ENCODE peak calls at places on chromosomes 1 and 21, in eight cellular contexts. One of them, this sample, is unnamed.
A peak's percentile ranks its signal among the peaks of the same experiment; 100 is the strongest.

GRCh38 chr1:24770891-24771290 is 25.6 kb downstream of the CLIC4 start:
- DNase-seq in CD8-positive, alpha-beta memory T cell: no peak
- DNase-seq in thoracic aorta: no peak
- DNase-seq in mammary epithelial cell: no peak
- DNase-seq in body of pancreas: no peak
- DNase-seq in colonic mucosa: no peak
- DNase-seq in left ventricle myocardium inferior: no peak
- DNase-seq in testis: no peak
- DNase-seq in this sample: no peak

GRCh38 chr1:180213401-180214177 is 16.5 kb upstream of the LHX4 start:
- DNase-seq in CD8-positive, alpha-beta memory T cell: peak; percentile 41
- DNase-seq in thoracic aorta: no peak
- DNase-seq in mammary epithelial cell: peak; percentile 10
- DNase-seq in body of pancreas: no peak
- DNase-seq in colonic mucosa: no peak
- DNase-seq in left ventricle myocardium inferior: no peak
- DNase-seq in testis: peak; percentile 76
- DNase-seq in this sample: peak; percentile 67

GRCh38 chr1:2555634-2556276 is 416 bp upstream of the TNFRSF14 start:
- DNase-seq in CD8-positive, alpha-beta memory T cell: peak; percentile 67
- DNase-seq in thoracic aorta: no peak
- DNase-seq in mammary epithelial cell: no peak
- DNase-seq in body of pancreas: peak; percentile 65
- DNase-seq in colonic mucosa: peak; percentile 92
- DNase-seq in left ventricle myocardium inferior: peak; percentile 81
- DNase-seq in testis: peak; percentile 86
- DNase-seq in this sample: peak; percentile 92

GRCh38 chr21:45986316-45987051 is 4.9 kb downstream of the COL6A1 start:
- DNase-seq in CD8-positive, alpha-beta memory T cell: no peak
- DNase-seq in thoracic aorta: no peak
- DNase-seq in mammary epithelial cell: no peak
- DNase-seq in body of pancreas: no peak
- DNase-seq in colonic mucosa: no peak
- DNase-seq in left ventricle myocardium inferior: peak; percentile 14
- DNase-seq in testis: no peak
- DNase-seq in this sample: peak; percentile 40

GRCh38 chr1:228157381-228158126 is 7.8 kb downstream of the GJC2 start:
- DNase-seq in CD8-positive, alpha-beta memory T cell: no peak
- DNase-seq in thoracic aorta: no peak
- DNase-seq in mammary epithelial cell: no peak
- DNase-seq in body of pancreas: no peak
- DNase-seq in colonic mucosa: no peak
- DNase-seq in left ventricle myocardium inferior: peak; percentile 8
- DNase-seq in testis: no peak
- DNase-seq in this sample: peak; percentile 14

GRCh38 chr1:109929588-109930251 is 19.1 kb downstream of the CSF1 start:
- DNase-seq in CD8-positive, alpha-beta memory T cell: no peak
- DNase-seq in thoracic aorta: no peak
- DNase-seq in mammary epithelial cell: no peak
- DNase-seq in body of pancreas: no peak
- DNase-seq in colonic mucosa: no peak
- DNase-seq in left ventricle myocardium inferior: no peak
- DNase-seq in testis: no peak
- DNase-seq in this sample: no peak

GRCh38 chr1:174160109-174160473 is 771 bp downstream of the RABGAP1L start:
- DNase-seq in CD8-positive, alpha-beta memory T cell: no peak
- DNase-seq in thoracic aorta: peak; percentile 28
- DNase-seq in mammary epithelial cell: peak; percentile 67
- DNase-seq in body of pancreas: peak; percentile 70
- DNase-seq in colonic mucosa: peak; percentile 73
- DNase-seq in left ventricle myocardium inferior: peak; percentile 56
- DNase-seq in testis: peak; percentile 37
- DNase-seq in this sample: peak; percentile 83

GRCh38 chr21:15631342-15631741 is 98.4 kb upstream of the USP25 start:
- DNase-seq in CD8-positive, alpha-beta memory T cell: no peak
- DNase-seq in thoracic aorta: no peak
- DNase-seq in mammary epithelial cell: peak; percentile 23
- DNase-seq in body of pancreas: no peak
- DNase-seq in colonic mucosa: no peak
- DNase-seq in left ventricle myocardium inferior: no peak
- DNase-seq in testis: no peak
- DNase-seq in this sample: no peak

GRCh38 chr1:3956527-3957170 is 56.6 kb upstream of the C1orf174 start:
- DNase-seq in CD8-positive, alpha-beta memory T cell: no peak
- DNase-seq in thoracic aorta: no peak
- DNase-seq in mammary epithelial cell: no peak
- DNase-seq in body of pancreas: no peak
- DNase-seq in colonic mucosa: no peak
- DNase-seq in left ventricle myocardium inferior: no peak
- DNase-seq in testis: no peak
- DNase-seq in this sample: no peak

GRCh38 chr1:106268070-106268469 is 788.4 kb upstream of the PRMT6 start:
- DNase-seq in CD8-positive, alpha-beta memory T cell: no peak
- DNase-seq in thoracic aorta: no peak
- DNase-seq in mammary epithelial cell: peak; percentile 1
- DNase-seq in body of pancreas: no peak
- DNase-seq in colonic mucosa: no peak
- DNase-seq in left ventricle myocardium inferior: no peak
- DNase-seq in testis: peak; percentile 72
- DNase-seq in this sample: no peak

GRCh38 chr1:6623269-6623965 is 1.3 kb upstream of the THAP3 start:
- DNase-seq in CD8-positive, alpha-beta memory T cell: no peak
- DNase-seq in thoracic aorta: no peak
- DNase-seq in mammary epithelial cell: no peak
- DNase-seq in body of pancreas: no peak
- DNase-seq in colonic mucosa: no peak
- DNase-seq in left ventricle myocardium inferior: no peak
- DNase-seq in testis: no peak
- DNase-seq in this sample: no peak

GRCh38 chr1:150429805-150430204 is 57.4 kb upstream of the TARS2 start:
- DNase-seq in CD8-positive, alpha-beta memory T cell: no peak
- DNase-seq in thoracic aorta: no peak
- DNase-seq in mammary epithelial cell: peak; percentile 2
- DNase-seq in body of pancreas: no peak
- DNase-seq in colonic mucosa: no peak
- DNase-seq in left ventricle myocardium inferior: no peak
- DNase-seq in testis: no peak
- DNase-seq in this sample: no peak

GRCh38 chr1:112817555-112818373 is 102.6 kb upstream of the PPM1J start:
- DNase-seq in CD8-positive, alpha-beta memory T cell: no peak
- DNase-seq in thoracic aorta: no peak
- DNase-seq in mammary epithelial cell: no peak
- DNase-seq in body of pancreas: no peak
- DNase-seq in colonic mucosa: no peak
- DNase-seq in left ventricle myocardium inferior: no peak
- DNase-seq in testis: no peak
- DNase-seq in this sample: no peak

GRCh38 chr1:64655861-64656260 is 89.0 kb upstream of the RAVER2 start:
- DNase-seq in CD8-positive, alpha-beta memory T cell: no peak
- DNase-seq in thoracic aorta: no peak
- DNase-seq in mammary epithelial cell: no peak
- DNase-seq in body of pancreas: no peak
- DNase-seq in colonic mucosa: no peak
- DNase-seq in left ventricle myocardium inferior: no peak
- DNase-seq in testis: no peak
- DNase-seq in this sample: no peak

DNA sequence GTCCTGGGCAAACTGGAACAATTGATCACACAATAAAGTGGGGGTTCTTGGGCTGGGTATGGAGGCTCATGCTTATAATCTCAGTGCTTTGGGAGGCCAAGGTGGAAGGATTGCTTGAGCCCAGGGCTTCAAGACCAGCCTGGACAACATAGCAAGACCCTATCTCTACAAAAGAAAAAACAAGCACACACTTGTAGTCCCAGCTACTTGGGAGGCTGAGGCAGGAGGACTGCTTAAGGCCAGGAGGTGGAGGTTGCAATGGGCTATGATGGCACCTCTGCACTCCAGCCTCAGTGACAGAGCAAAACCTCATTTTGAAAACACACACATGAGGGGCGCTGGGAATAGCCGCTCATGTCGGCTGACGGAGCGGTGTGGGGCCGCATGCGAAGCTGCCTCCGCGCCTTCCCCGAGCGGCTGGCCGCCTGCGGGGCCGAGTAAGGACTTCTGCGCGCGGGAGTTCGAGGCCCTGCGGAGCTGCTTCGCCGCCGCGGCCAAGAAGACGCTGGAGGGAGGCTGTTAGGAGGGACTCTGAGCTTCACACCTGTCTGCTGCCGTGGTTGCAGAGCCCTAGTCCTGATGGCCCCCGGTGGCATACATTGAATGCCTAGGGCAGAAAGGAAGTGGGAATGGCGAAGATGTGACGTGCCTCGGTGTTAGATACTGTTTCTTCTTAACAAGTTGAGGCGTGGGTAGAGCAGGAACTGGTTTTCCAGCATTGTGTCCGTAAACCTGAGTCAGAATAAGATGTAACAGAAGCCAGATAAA is 59.5 kb downstream of the ACBD3 start:
- DNase-seq in CD8-positive, alpha-beta memory T cell: no peak
- DNase-seq in thoracic aorta: no peak
- DNase-seq in mammary epithelial cell: peak; percentile 91
- DNase-seq in body of pancreas: no peak
- DNase-seq in colonic mucosa: no peak
- DNase-seq in left ventricle myocardium inferior: no peak
- DNase-seq in testis: no peak
- DNase-seq in this sample: peak; percentile 38
- H3K4me1 ChIP-seq in CD8-positive, alpha-beta memory T cell: peaks cover 13% of the 10 kb centered on the region
- H3K4me1 ChIP-seq in thoracic aorta: peaks cover 7% of the 10 kb centered on the region
- H3K4me1 ChIP-seq in mammary epithelial cell: peaks cover 45% of the 10 kb centered on the region
- H3K4me1 ChIP-seq in body of pancreas: peaks cover 51% of the 10 kb centered on the region
- H3K4me1 ChIP-seq in colonic mucosa: peaks cover 14% of the 10 kb centered on the region
- H3K4me1 ChIP-seq in left ventricle myocardium inferior: peaks cover 8% of the 10 kb centered on the region
- H3K4me1 ChIP-seq in testis: peaks cover 9% of the 10 kb centered on the region
- H3K4me1 ChIP-seq in this sample: no peaks in the 10 kb centered on the region

GRCh38 chr1:41851589-41851988 is 67.1 kb downstream of the HIVEP3 start:
- DNase-seq in CD8-positive, alpha-beta memory T cell: no peak
- DNase-seq in thoracic aorta: no peak
- DNase-seq in mammary epithelial cell: peak; percentile 80
- DNase-seq in body of pancreas: no peak
- DNase-seq in colonic mucosa: no peak
- DNase-seq in left ventricle myocardium inferior: no peak
- DNase-seq in testis: no peak
- DNase-seq in this sample: no peak
- H3K4me1 ChIP-seq in CD8-positive, alpha-beta memory T cell: no peaks in the 10 kb centered on the region
- H3K4me1 ChIP-seq in thoracic aorta: peaks cover 7% of the 10 kb centered on the region
- H3K4me1 ChIP-seq in mammary epithelial cell: peaks cover 49% of the 10 kb centered on the region
- H3K4me1 ChIP-seq in body of pancreas: no peaks in the 10 kb centered on the region
- H3K4me1 ChIP-seq in colonic mucosa: no peaks in the 10 kb centered on the region
- H3K4me1 ChIP-seq in left ventricle myocardium inferior: peaks cover 57% of the 10 kb centered on the region
- H3K4me1 ChIP-seq in testis: peaks cover 4% of the 10 kb centered on the region
- H3K4me1 ChIP-seq in this sample: peaks cover 4% of the 10 kb centered on the region

GRCh38 chr1:115429242-115429641 is 91.2 kb upstream of the NGF start:
- DNase-seq in CD8-positive, alpha-beta memory T cell: no peak
- DNase-seq in thoracic aorta: no peak
- DNase-seq in mammary epithelial cell: peak; percentile 80
- DNase-seq in body of pancreas: no peak
- DNase-seq in colonic mucosa: no peak
- DNase-seq in left ventricle myocardium inferior: no peak
- DNase-seq in testis: no peak
- DNase-seq in this sample: no peak

GRCh38 chr1:115426990-115427389 is 88.9 kb upstream of the NGF start:
- DNase-seq in CD8-positive, alpha-beta memory T cell: no peak
- DNase-seq in thoracic aorta: no peak
- DNase-seq in mammary epithelial cell: no peak
- DNase-seq in body of pancreas: no peak
- DNase-seq in colonic mucosa: no peak
- DNase-seq in left ventricle myocardium inferior: no peak
- DNase-seq in testis: no peak
- DNase-seq in this sample: no peak

GRCh38 chr1:115428262-115428661 is 90.2 kb upstream of the NGF start:
- DNase-seq in CD8-positive, alpha-beta memory T cell: no peak
- DNase-seq in thoracic aorta: no peak
- DNase-seq in mammary epithelial cell: no peak
- DNase-seq in body of pancreas: no peak
- DNase-seq in colonic mucosa: no peak
- DNase-seq in left ventricle myocardium inferior: no peak
- DNase-seq in testis: no peak
- DNase-seq in this sample: no peak

GRCh38 chr1:115429884-115430283 is 91.8 kb upstream of the NGF start:
- DNase-seq in CD8-positive, alpha-beta memory T cell: no peak
- DNase-seq in thoracic aorta: no peak
- DNase-seq in mammary epithelial cell: peak; percentile 74
- DNase-seq in body of pancreas: no peak
- DNase-seq in colonic mucosa: no peak
- DNase-seq in left ventricle myocardium inferior: no peak
- DNase-seq in testis: no peak
- DNase-seq in this sample: no peak

DNA sequence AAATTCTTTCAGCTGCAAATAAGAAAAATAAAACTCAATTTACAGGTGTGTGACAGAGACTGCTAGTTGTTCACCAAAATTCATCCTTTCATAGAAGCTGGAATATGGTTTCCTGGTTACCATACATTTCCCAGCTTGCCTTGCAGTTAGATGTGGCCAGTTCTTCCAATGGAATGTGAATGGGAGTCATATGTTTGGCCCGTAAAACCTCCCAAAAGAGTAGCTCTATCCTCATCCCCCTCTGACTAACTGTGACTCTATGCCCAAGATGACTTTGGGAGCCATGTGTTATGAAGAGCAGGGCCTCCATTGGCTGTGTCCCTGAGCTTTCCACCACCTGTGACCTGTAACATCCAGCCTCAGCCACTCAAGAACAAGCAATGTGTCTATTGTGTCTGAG is 90.6 kb upstream of the NGF start:
- DNase-seq in CD8-positive, alpha-beta memory T cell: no peak
- DNase-seq in thoracic aorta: no peak
- DNase-seq in mammary epithelial cell: peak; percentile 16
- DNase-seq in body of pancreas: no peak
- DNase-seq in colonic mucosa: no peak
- DNase-seq in left ventricle myocardium inferior: no peak
- DNase-seq in testis: no peak
- DNase-seq in this sample: no peak
- H3K4me1 ChIP-seq in CD8-positive, alpha-beta memory T cell: no peaks in the 10 kb centered on the region
- H3K4me1 ChIP-seq in thoracic aorta: peaks cover 25% of the 10 kb centered on the region
- H3K4me1 ChIP-seq in mammary epithelial cell: peaks cover 55% of the 10 kb centered on the region
- H3K4me1 ChIP-seq in body of pancreas: no peaks in the 10 kb centered on the region
- H3K4me1 ChIP-seq in colonic mucosa: no peaks in the 10 kb centered on the region
- H3K4me1 ChIP-seq in left ventricle myocardium inferior: peaks cover 10% of the 10 kb centered on the region
- H3K4me1 ChIP-seq in testis: peaks cover 11% of the 10 kb centered on the region
- H3K4me1 ChIP-seq in this sample: peaks cover 6% of the 10 kb centered on the region

GRCh38 chr1:16143005-16143565 is 12.8 kb downstream of the EPHA2 start:
- DNase-seq in CD8-positive, alpha-beta memory T cell: no peak
- DNase-seq in thoracic aorta: no peak
- DNase-seq in mammary epithelial cell: no peak
- DNase-seq in body of pancreas: no peak
- DNase-seq in colonic mucosa: no peak
- DNase-seq in left ventricle myocardium inferior: no peak
- DNase-seq in testis: no peak
- DNase-seq in this sample: no peak
- H3K4me1 ChIP-seq in CD8-positive, alpha-beta memory T cell: peaks cover 14% of the 10 kb centered on the region
- H3K4me1 ChIP-seq in thoracic aorta: peaks cover 79% of the 10 kb centered on the region
- H3K4me1 ChIP-seq in mammary epithelial cell: peaks cover 98% of the 10 kb centered on the region
- H3K4me1 ChIP-seq in body of pancreas: peaks cover 71% of the 10 kb centered on the region
- H3K4me1 ChIP-seq in colonic mucosa: peaks cover 15% of the 10 kb centered on the region
- H3K4me1 ChIP-seq in left ventricle myocardium inferior: peaks cover 99% of the 10 kb centered on the region
- H3K4me1 ChIP-seq in testis: peaks cover 72% of the 10 kb centered on the region
- H3K4me1 ChIP-seq in this sample: peaks cover 44% of the 10 kb centered on the region

GRCh38 chr1:26996665-26997064 is 3.2 kb downstream of the TRNP1 start:
- DNase-seq in CD8-positive, alpha-beta memory T cell: no peak
- DNase-seq in thoracic aorta: no peak
- DNase-seq in mammary epithelial cell: no peak
- DNase-seq in body of pancreas: no peak
- DNase-seq in colonic mucosa: no peak
- DNase-seq in left ventricle myocardium inferior: no peak
- DNase-seq in testis: no peak
- DNase-seq in this sample: no peak
- H3K4me1 ChIP-seq in CD8-positive, alpha-beta memory T cell: peaks cover 15% of the 10 kb centered on the region
- H3K4me1 ChIP-seq in thoracic aorta: peaks cover 78% of the 10 kb centered on the region
- H3K4me1 ChIP-seq in mammary epithelial cell: peaks cover 74% of the 10 kb centered on the region
- H3K4me1 ChIP-seq in body of pancreas: peaks cover 83% of the 10 kb centered on the region
- H3K4me1 ChIP-seq in colonic mucosa: peaks cover 4% of the 10 kb centered on the region
- H3K4me1 ChIP-seq in left ventricle myocardium inferior: peaks cover 86% of the 10 kb centered on the region
- H3K4me1 ChIP-seq in testis: peaks cover 35% of the 10 kb centered on the region
- H3K4me1 ChIP-seq in this sample: peaks cover 15% of the 10 kb centered on the region